ENCODE peak calls at places on chromosomes 7 and 10, in seven cellular contexts. L is adrenal gland, R is transverse colon, S is mammary epithelial cell, U is neural progenitor cell, E is SJSA1, Y is fibroblast of lung. X is an unnamed sample.

GRCh38 chr7:12623885-12624498 is 53.5 kb downstream of the SCIN start:
- DNase-seq in L (no peak), R (no peak), S (peak; percentile 17), U (no peak), E (no peak), Y (peak; percentile 51), X (no peak)

GRCh38 chr7:45199506-45199905 is 41.9 kb downstream of the RAMP3 start:
- DNase-seq in L (no peak), R (no peak), S (no peak), U (no peak), E (no peak), Y (no peak), X (no peak)

GRCh38 chr7:87712571-87712970 is 84.4 kb downstream of the RUNDC3B start:
- DNase-seq in L (no peak), R (no peak), S (no peak), U (no peak), E (no peak), Y (no peak), X (no peak)

GRCh38 chr10:100282907-100283306 is 3.6 kb downstream of the BLOC1S2 start:
- DNase-seq in L (no peak), R (no peak), S (no peak), U (no peak), E (no peak), Y (no peak), X (no peak)

GRCh38 chr10:109898666-109899577 is 24.4 kb downstream of the XPNPEP1 start:
- DNase-seq in L (peak; percentile 66), R (no peak), S (no peak), U (no peak), E (no peak), Y (peak; percentile 56), X (no peak)

GRCh38 chr7:91263359-91264082 is 712 bp upstream of the FZD1 start:
- DNase-seq in L (peak; percentile 33), R (peak; percentile 38), S (no peak), U (peak; percentile 76), E (peak; percentile 63), Y (peak; percentile 38), X (no peak)

GRCh38 chr10:22246680-22247391 is 29.0 kb upstream of the EBLN1 start:
- DNase-seq in L (no peak), R (no peak), S (peak; percentile 97), U (no peak), E (no peak), Y (peak; percentile 87), X (peak; percentile 44)

GRCh38 chr7:28466885-28467284 is 54.6 kb downstream of the CREB5 start:
- DNase-seq in L (no peak), R (no peak), S (no peak), U (no peak), E (no peak), Y (no peak), X (no peak)

GRCh38 chr7:128869138-128869943 is 6.7 kb downstream of the ATP6V1F start:
- DNase-seq in L (peak; percentile 47), R (peak; percentile 74), S (peak; percentile 36), U (peak; percentile 88), E (no peak), Y (peak; percentile 37), X (peak; percentile 9)

GRCh38 chr7:137681657-137682562 is 164.9 kb downstream of the DGKI start:
- DNase-seq in L (no peak), R (no peak), S (peak; percentile 78), U (no peak), E (no peak), Y (peak; percentile 88), X (no peak)

GRCh38 chr7:70598976-70599375 is 533.0 kb upstream of the GALNT17 start:
- DNase-seq in L (no peak), R (peak; percentile 83), S (peak; percentile 99), U (no peak), E (no peak), Y (no peak), X (no peak)

GRCh38 chr7:151024435-151025056 is at the start of gene ATG9B:
- DNase-seq in L (no peak), R (no peak), S (peak; percentile 36), U (no peak), E (no peak), Y (no peak), X (no peak)

GRCh38 chr10:133379152-133379800 is at the start of gene PAOX:
- DNase-seq in L (peak; percentile 75), R (peak; percentile 77), S (peak; percentile 84), U (peak; percentile 89), E (peak; percentile 72), Y (peak; percentile 64), X (peak; percentile 55)

GRCh38 chr7:30911561-30911969 is at the start of gene AQP1:
- DNase-seq in L (peak; percentile 38), R (peak; percentile 83), S (no peak), U (peak; percentile 53), E (no peak), Y (peak; percentile 62), X (no peak)
- H3K27ac ChIP-seq in L (peak within 1 kb of the TSS; percentile 52), R (peak within 1 kb of the TSS; percentile 59), S (no peak within 1 kb of the TSS), U (no peak within 1 kb of the TSS), E (no peak within 1 kb of the TSS), Y (no peak within 1 kb of the TSS), X (no peak within 1 kb of the TSS)

DNA sequence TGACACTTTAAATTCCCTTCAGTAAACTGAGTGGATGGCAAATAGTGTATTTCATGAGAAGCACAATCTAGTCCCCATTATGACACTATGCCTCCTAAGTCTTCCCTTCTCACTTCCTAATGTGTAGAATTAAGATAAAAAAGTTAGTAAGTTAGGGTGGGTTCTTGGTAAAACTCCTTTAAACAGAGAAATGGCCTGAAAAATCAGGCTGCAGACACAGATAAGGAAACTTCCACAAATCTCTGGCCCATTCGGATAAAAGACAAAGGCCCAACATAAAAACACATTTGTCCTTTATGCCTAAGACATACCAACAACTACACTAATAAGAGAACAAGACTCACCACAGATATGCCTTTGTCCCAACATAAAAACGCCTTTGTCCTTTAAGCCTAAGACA is 21.5 kb downstream of the AKR1C8 start:
- DNase-seq in L (no peak), R (no peak), S (no peak), U (no peak), E (no peak), Y (no peak), X (no peak)
- H3K4me1 ChIP-seq in L (no peaks in the 10 kb centered on the region), R (no peaks in the 10 kb centered on the region), S (no peaks in the 10 kb centered on the region), U (no peaks in the 10 kb centered on the region), E (no peaks in the 10 kb centered on the region), Y (no peaks in the 10 kb centered on the region), X (no peaks in the 10 kb centered on the region)

GRCh38 chr10:121665809-121666208 is 67.6 kb upstream of the FGFR2 start:
- DNase-seq in L (no peak), R (no peak), S (no peak), U (no peak), E (no peak), Y (no peak), X (no peak)

GRCh38 chr10:121664671-121665070 is 66.4 kb upstream of the FGFR2 start:
- DNase-seq in L (no peak), R (no peak), S (peak; percentile 38), U (no peak), E (no peak), Y (no peak), X (no peak)

GRCh38 chr10:121668336-121669009 is 70.2 kb upstream of the FGFR2 start:
- DNase-seq in L (peak; percentile 71), R (peak; percentile 26), S (peak; percentile 28), U (peak; percentile 42), E (no peak), Y (no peak), X (no peak)

GRCh38 chr10:121669010-121669366 is 70.7 kb upstream of the FGFR2 start:
- DNase-seq in L (no peak), R (no peak), S (no peak), U (no peak), E (no peak), Y (no peak), X (no peak)

DNA sequence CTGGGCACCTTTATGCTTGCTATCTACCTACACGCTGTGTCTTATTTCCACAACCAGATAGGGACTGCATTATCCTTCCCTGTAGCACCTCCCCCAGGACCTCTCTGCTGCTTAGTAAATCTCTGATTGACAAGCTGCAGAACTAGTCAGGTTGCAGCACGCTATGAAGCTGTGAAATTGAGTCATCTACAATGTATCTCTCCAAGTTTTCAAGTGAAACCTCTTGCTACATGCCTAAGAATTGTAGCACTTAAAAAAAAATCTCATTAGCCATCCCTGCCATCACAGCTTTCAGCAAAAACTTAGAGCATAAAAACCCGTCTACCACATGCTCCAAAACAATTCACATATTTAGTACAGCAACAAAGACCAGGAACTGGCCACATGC is 69.7 kb upstream of the FGFR2 start:
- DNase-seq in L (no peak), R (no peak), S (peak; percentile 78), U (no peak), E (no peak), Y (no peak), X (no peak)
- H3K27ac ChIP-seq in L (no peak overlapping the region), R (peak overlapping the region; percentile 47), S (no peak overlapping the region), U (no peak overlapping the region), E (no peak overlapping the region), Y (no peak overlapping the region), X (no peak overlapping the region)

GRCh38 chr7:101235522-101235921 is 2.1 kb downstream of the CLDN15 start:
- DNase-seq in L (no peak), R (peak; percentile 82), S (no peak), U (no peak), E (no peak), Y (no peak), X (no peak)

GRCh38 chr7:101236292-101236691 is 1.3 kb downstream of the CLDN15 start:
- DNase-seq in L (peak; percentile 15), R (no peak), S (no peak), U (no peak), E (no peak), Y (no peak), X (no peak)

GRCh38 chr7:101235050-101235449 is 2.6 kb downstream of the CLDN15 start:
- DNase-seq in L (no peak), R (no peak), S (no peak), U (peak; percentile 32), E (no peak), Y (no peak), X (no peak)

GRCh38 chr7:101233907-101234547 is 3.6 kb downstream of the CLDN15 start:
- DNase-seq in L (no peak), R (no peak), S (no peak), U (no peak), E (no peak), Y (no peak), X (no peak)

GRCh38 chr7:101234636-101235035 is 3.0 kb downstream of the CLDN15 start:
- DNase-seq in L (no peak), R (peak; percentile 58), S (no peak), U (no peak), E (no peak), Y (no peak), X (no peak)
- H3K4me1 ChIP-seq in L (peaks cover 26% of the 10 kb centered on the region), R (peaks cover 27% of the 10 kb centered on the region), S (peaks cover 11% of the 10 kb centered on the region), U (no peaks in the 10 kb centered on the region), E (no peaks in the 10 kb centered on the region), Y (peaks cover 10% of the 10 kb centered on the region), X (no peaks in the 10 kb centered on the region)

X was measured in effector memory CD4-positive, alpha-beta T cell.